ENCODE peak calls at places on chromosomes 16 and 17, in six cellular contexts. N is activated naive CD4-positive, alpha-beta T cell treated with anti-CD3 and anti-CD28 coated beads, Interleukin-2, amount 10 ng/mL, durations not matched to agents 7 days and 5 days; B is head of caudate nucleus; C is iPS DF 19.7; E is LoVo; V is activated CD8-positive, alpha-beta T cell treated with anti-CD3 and anti-CD28 coated beads for 36 hours. F is an unnamed sample.

GRCh38 chr17:8161289-8162231 is 1.2 kb downstream of the VAMP2 start:
- DNase-seq in V (peak; percentile 32), C (no peak), E (no peak), B (no peak), N (no peak), F (no peak)

GRCh38 chr17:79747508-79748295 is 17.0 kb downstream of the ENPP7 start:
- DNase-seq in C (no peak), E (no peak), V (peak; percentile 24), N (peak; percentile 38), B (peak; percentile 50), F (no peak)

GRCh38 chr17:78583091-78583490 is 5.9 kb upstream of the DNAH17 start:
- DNase-seq in B (no peak), V (peak; percentile 20), C (peak; percentile 75), E (no peak), N (peak; percentile 26), F (no peak)

GRCh38 chr16:70495425-70496182 is 27.8 kb downstream of the COG4 start:
- DNase-seq in C (no peak), N (no peak), V (no peak), E (no peak), B (no peak), F (no peak)

GRCh38 chr17:7484964-7485377 is 805 bp downstream of the POLR2A start:
- DNase-seq in N (no peak), C (no peak), V (no peak), E (no peak), B (no peak), F (no peak)

GRCh38 chr16:56936491-56936890 is 4.5 kb downstream of the HERPUD1 start:
- DNase-seq in V (no peak), E (no peak), B (no peak), C (no peak), N (no peak), F (no peak)

GRCh38 chr17:2259769-2260536 is 43.6 kb downstream of the SMG6 start:
- DNase-seq in N (peak; percentile 88), E (no peak), B (no peak), V (peak; percentile 95), C (no peak), F (peak; percentile 66)

GRCh38 chr16:77680496-77680895 is 41.8 kb upstream of the NUDT7 start:
- DNase-seq in E (no peak), B (no peak), C (no peak), V (no peak), N (no peak), F (no peak)

GRCh38 chr17:56478836-56479447 is 114.6 kb upstream of the NOG start:
- DNase-seq in N (peak; percentile 21), E (peak; percentile 32), V (peak; percentile 40), B (no peak), C (peak; percentile 25), F (peak; percentile 37)

GRCh38 chr16:53091508-53092211 is 36.9 kb downstream of the CHD9 start:
- DNase-seq in C (peak; percentile 80), N (no peak), E (no peak), V (peak; percentile 32), B (peak; percentile 89), F (no peak)

GRCh38 chr17:28324272-28324745 is 5.3 kb downstream of the TMEM97 start:
- DNase-seq in V (no peak), B (no peak), E (no peak), C (no peak), N (no peak), F (no peak)

GRCh38 chr16:76194621-76195015 is 82.6 kb upstream of the CNTNAP4 start:
- DNase-seq in V (no peak), E (no peak), C (no peak), N (no peak), B (no peak), F (no peak)

GRCh38 chr16:1907226-1907849 is 10.9 kb downstream of the HS3ST6 start:
- DNase-seq in B (no peak), V (no peak), C (no peak), N (no peak), E (no peak), F (no peak)